ENCODE peak calls at places on chromosomes 7 and 10, in four cellular contexts. H is IMR-90, V is mesendoderm, O is neuronal stem cell. A is an unnamed sample.

GRCh38 chr7:66964391-66964790 is 31.0 kb downstream of the SBDS start:
- DNase-seq in H (peak), V (no peak), O (no peak), A (no peak)

GRCh38 chr10:6564367-6564766 is 15.7 kb downstream of the PRKCQ start:
- DNase-seq in H (no peak), V (no peak), O (no peak), A (no peak)

GRCh38 chr7:3412871-3413270 is 111.8 kb downstream of the SDK1 start:
- DNase-seq in H (no peak), V (no peak), O (no peak), A (no peak)

GRCh38 chr10:44854693-44855350 is 56.3 kb upstream of the TMEM72 start:
- DNase-seq in H (no peak), V (no peak), O (no peak), A (no peak)

GRCh38 chr7:69012149-69012548 is 586.1 kb upstream of the AUTS2 start:
- DNase-seq in H (no peak), V (no peak), O (no peak), A (no peak)

GRCh38 chr7:134289423-134289822 is 27.3 kb downstream of the SLC35B4 start:
- DNase-seq in H (no peak), V (no peak), O (no peak), A (no peak)

GRCh38 chr10:61989995-61990760 is 88.7 kb downstream of the ARID5B start:
- DNase-seq in H (no peak), V (no peak), O (no peak), A (no peak)

GRCh38 chr10:14074062-14074884 is 256.5 kb downstream of the FRMD4A start:
- DNase-seq in H (peak), V (no peak), O (no peak), A (no peak)

GRCh38 chr10:101902032-101902799 is 58.6 kb upstream of the KCNIP2 start:
- DNase-seq in H (no peak), V (peak), O (peak), A (no peak)

GRCh38 chr7:126700807-126701604 is 551.7 kb downstream of the GRM8 start:
- DNase-seq in H (peak), V (peak), O (peak), A (peak)

GRCh38 chr10:50248057-50248456 is 3.3 kb downstream of the ASAH2 start:
- DNase-seq in H (no peak), V (no peak), O (no peak), A (no peak)

GRCh38 chr10:21020545-21020944 is 123.4 kb upstream of the NEBL start:
- DNase-seq in H (no peak), V (peak), O (no peak), A (peak)

GRCh38 chr7:131109757-131110293 is 217.9 kb upstream of the MKLN1 start:
- DNase-seq in H (peak), V (peak), O (peak), A (peak)

GRCh38 chr10:128044961-128045832 is 81.0 kb downstream of the MKI67 start:
- DNase-seq in H (no peak), V (no peak), O (no peak), A (no peak)

GRCh38 chr10:70191906-70192305 is 21.6 kb upstream of the SAR1A start:
- DNase-seq in H (peak), V (no peak), O (no peak), A (no peak)

DNA sequence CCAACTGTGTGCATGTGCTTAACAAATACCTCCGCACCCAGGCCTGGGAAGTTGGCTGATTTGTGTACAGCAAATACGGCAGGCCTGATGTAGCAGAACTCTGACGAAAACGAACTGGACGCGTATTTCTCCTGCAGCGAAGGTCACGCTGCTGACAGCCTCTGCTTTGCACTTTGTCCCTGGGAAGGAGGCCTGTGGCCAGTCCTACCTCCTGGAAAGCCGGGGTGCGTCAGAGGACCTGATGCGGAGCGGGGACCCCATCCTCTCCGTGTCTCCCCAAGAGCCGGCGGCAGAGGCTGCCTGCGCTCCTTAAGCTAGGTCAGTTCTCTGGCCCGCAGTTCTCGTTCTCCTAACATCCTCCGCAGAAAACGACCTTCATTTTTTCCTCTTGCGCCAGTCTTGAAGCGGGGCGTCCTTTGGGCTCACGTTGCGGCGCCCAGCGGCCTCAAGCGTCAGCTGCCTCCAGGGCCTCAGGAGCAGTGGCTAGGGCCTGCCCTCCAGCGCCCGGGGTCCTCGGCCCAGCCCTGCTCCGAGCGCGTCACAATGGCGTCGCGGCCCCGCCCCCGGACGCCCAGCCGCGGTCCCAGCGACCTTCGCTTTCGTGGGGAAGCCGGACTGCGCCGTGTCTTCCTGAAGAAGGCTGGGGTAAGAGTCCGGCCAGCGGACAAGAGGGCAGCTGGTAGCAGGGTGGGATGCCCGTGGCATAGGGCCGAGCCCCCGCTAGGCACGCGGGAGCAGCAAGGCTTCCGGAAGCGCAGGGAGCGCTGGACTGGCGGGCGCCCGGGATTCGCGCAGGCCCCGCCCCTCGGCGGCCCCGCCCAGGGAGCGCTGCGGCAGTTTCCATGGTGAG is at the start of gene ZNF487:
- DNase-seq in H (peak), V (peak), O (peak), A (peak)
- H3K23ac ChIP-seq in H (peak), V (no peak), O (peak), A (no peak)

DNA sequence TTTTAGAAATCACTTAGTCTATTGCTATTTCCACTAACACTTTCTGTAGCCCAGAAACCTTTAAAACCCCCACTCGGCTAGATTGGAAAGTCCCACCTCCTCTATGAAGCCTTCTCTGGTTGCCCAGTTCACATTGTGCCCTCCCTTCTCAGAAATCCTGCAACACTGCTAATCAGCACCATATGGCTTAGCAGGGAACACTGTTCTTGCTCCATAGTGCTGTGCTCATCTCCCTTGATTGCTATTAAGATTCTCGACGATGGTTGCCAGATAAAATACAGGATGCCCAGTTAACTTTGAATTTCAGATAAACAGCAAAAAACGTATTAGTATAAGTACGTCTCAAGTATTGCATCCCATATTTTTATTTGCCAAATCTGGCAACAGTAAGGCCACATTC is 40.1 kb upstream of the XPNPEP1 start:
- DNase-seq in H (peak), V (peak), O (no peak), A (no peak)
- H3K23ac ChIP-seq in H (no peak), V (no peak), O (no peak), A (no peak)

GRCh38 chr7:43727494-43727893 is 1.8 kb downstream of the COA1 start:
- DNase-seq in H (no peak), V (no peak), O (no peak), A (no peak)

GRCh38 chr7:43729924-43730248 is 563 bp upstream of the COA1 start:
- DNase-seq in H (no peak), V (no peak), O (no peak), A (no peak)

GRCh38 chr7:43726466-43726865 is 2.9 kb downstream of the COA1 start:
- DNase-seq in H (no peak), V (no peak), O (no peak), A (no peak)

GRCh38 chr7:43727003-43727402 is 2.3 kb downstream of the COA1 start:
- DNase-seq in H (no peak), V (no peak), O (no peak), A (no peak)

GRCh38 chr7:43729214-43729923 is at the start of gene COA1:
- DNase-seq in H (peak), V (peak), O (peak), A (peak)
- H3K23ac ChIP-seq in H (peak), V (no peak), O (peak), A (no peak)

GRCh38 chr7:155644971-155645509 is 579 bp downstream of the RBM33 start:
- DNase-seq in H (no peak), V (peak), O (peak), A (no peak)
- H3K23ac ChIP-seq in H (peak), V (peak), O (peak), A (no peak)

DNA sequence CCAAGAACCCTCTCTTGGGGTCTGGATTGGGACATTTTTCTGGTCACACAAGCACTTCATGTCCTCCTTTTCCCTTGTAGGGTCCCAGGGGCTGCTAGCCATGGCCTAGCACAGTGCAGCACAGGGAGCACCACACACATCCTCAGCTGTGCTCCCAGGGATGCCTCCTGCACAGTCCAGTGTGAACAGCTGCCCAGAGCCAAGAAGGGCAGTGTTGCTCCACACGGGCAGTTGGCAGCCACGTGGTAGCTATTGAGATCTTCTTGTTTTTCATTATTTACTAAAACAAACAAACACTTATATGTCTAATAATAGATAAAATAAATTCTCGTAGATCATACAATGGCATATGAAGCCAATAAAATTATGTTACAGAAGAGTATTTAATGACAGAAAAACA is 13.9 kb upstream of the LANCL2 start:
- DNase-seq in H (no peak), V (no peak), O (no peak), A (no peak)
- H3K23ac ChIP-seq in H (no peak), V (no peak), O (no peak), A (no peak)

DNA sequence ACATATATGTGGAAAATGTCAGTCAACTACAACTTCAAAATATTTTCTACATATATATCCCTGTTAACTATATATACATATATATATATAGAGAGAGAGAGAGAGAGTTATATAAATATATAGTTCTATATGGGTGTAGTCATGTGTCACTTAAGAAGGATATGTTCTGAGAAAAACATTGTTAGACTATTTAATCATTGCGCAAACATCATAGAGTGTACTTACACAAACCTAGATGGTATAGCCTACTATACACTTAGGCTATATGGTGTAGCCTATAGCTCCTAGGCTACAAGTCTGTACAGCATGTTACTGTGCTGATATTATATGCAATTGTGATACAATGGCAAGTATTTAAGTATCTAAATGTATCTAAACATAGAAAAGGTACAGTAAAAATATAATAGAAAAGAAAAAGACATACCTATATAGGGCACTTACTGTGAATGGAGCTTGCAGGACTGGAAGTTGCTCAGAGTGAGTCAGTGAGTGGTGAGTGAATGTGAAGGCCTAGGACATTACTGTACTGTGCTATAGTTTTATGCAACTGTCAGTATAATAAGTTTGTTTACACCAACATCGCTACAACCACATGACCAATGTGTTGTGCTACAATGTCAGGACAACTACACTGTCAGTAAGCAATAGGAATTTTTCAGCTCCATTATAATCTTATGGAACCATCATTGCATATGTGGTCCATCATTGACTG is 18.0 kb upstream of the FGL2 start:
- DNase-seq in H (peak), V (no peak), O (no peak), A (no peak)
- H3K23ac ChIP-seq in H (no peak), V (no peak), O (no peak), A (no peak)

GRCh38 chr10:132593900-132594876 is 56.6 kb downstream of the INPP5A start:
- DNase-seq in H (no peak), V (no peak), O (no peak), A (no peak)
- H3K23ac ChIP-seq in H (no peak), V (no peak), O (peak), A (no peak)

GRCh38 chr7:78033428-78033827 is 234.9 kb downstream of the PHTF2 start:
- DNase-seq in H (no peak), V (no peak), O (no peak), A (no peak)
- H3K23ac ChIP-seq in H (no peak), V (no peak), O (no peak), A (no peak)

A was measured in H1.